ENCODE peak calls at places on chromosomes 7 and 10, in nine cellular contexts. One of them, this sample, is unnamed.

GRCh38 chr7:88217675-88218427 is 2.0 kb downstream of the SRI start:
- DNase-seq in CD4-positive, alpha-beta T cell: no peak
- DNase-seq in cardiac fibroblast: no peak
- DNase-seq in kidney epithelial cell: no peak
- DNase-seq in right lobe of liver: no peak
- DNase-seq in AG10803: no peak
- DNase-seq in astrocyte of the spinal cord: peak
- DNase-seq in coronary artery: no peak
- DNase-seq in AG04449: no peak
- DNase-seq in this sample: no peak

GRCh38 chr7:86320341-86320740 is 323.4 kb upstream of the GRM3 start:
- DNase-seq in AG10803: no peak
- DNase-seq in cardiac fibroblast: no peak
- DNase-seq in CD4-positive, alpha-beta T cell: no peak
- DNase-seq in AG04449: no peak
- DNase-seq in kidney epithelial cell: no peak
- DNase-seq in right lobe of liver: no peak
- DNase-seq in astrocyte of the spinal cord: no peak
- DNase-seq in coronary artery: no peak
- DNase-seq in this sample: no peak

GRCh38 chr7:150388709-150389531 is 9.8 kb downstream of the ZNF775 start:
- DNase-seq in right lobe of liver: peak
- DNase-seq in coronary artery: no peak
- DNase-seq in AG10803: peak
- DNase-seq in astrocyte of the spinal cord: peak
- DNase-seq in kidney epithelial cell: no peak
- DNase-seq in CD4-positive, alpha-beta T cell: no peak
- DNase-seq in cardiac fibroblast: no peak
- DNase-seq in AG04449: no peak
- DNase-seq in this sample: no peak

GRCh38 chr7:6167004-6167551 is 105.3 kb downstream of the CYTH3 start:
- DNase-seq in coronary artery: no peak
- DNase-seq in right lobe of liver: no peak
- DNase-seq in AG04449: no peak
- DNase-seq in astrocyte of the spinal cord: no peak
- DNase-seq in CD4-positive, alpha-beta T cell: no peak
- DNase-seq in kidney epithelial cell: no peak
- DNase-seq in cardiac fibroblast: no peak
- DNase-seq in AG10803: no peak
- DNase-seq in this sample: no peak

GRCh38 chr7:135459951-135460567 is 49.8 kb downstream of the CNOT4 start:
- DNase-seq in CD4-positive, alpha-beta T cell: no peak
- DNase-seq in astrocyte of the spinal cord: no peak
- DNase-seq in coronary artery: no peak
- DNase-seq in AG10803: no peak
- DNase-seq in right lobe of liver: no peak
- DNase-seq in AG04449: no peak
- DNase-seq in cardiac fibroblast: no peak
- DNase-seq in kidney epithelial cell: no peak
- DNase-seq in this sample: no peak

GRCh38 chr10:96910488-96911395 is 78.6 kb downstream of the LCOR start:
- DNase-seq in kidney epithelial cell: no peak
- DNase-seq in CD4-positive, alpha-beta T cell: no peak
- DNase-seq in coronary artery: no peak
- DNase-seq in cardiac fibroblast: peak
- DNase-seq in right lobe of liver: no peak
- DNase-seq in AG10803: peak
- DNase-seq in AG04449: no peak
- DNase-seq in astrocyte of the spinal cord: peak
- DNase-seq in this sample: no peak

GRCh38 chr7:115229401-115230083 is 307.6 kb downstream of the MDFIC start:
- DNase-seq in AG04449: no peak
- DNase-seq in cardiac fibroblast: no peak
- DNase-seq in kidney epithelial cell: no peak
- DNase-seq in coronary artery: no peak
- DNase-seq in CD4-positive, alpha-beta T cell: no peak
- DNase-seq in AG10803: no peak
- DNase-seq in right lobe of liver: no peak
- DNase-seq in astrocyte of the spinal cord: peak
- DNase-seq in this sample: no peak

GRCh38 chr7:101308245-101309085 is 13.1 kb downstream of the IFT22 start:
- DNase-seq in coronary artery: no peak
- DNase-seq in CD4-positive, alpha-beta T cell: no peak
- DNase-seq in right lobe of liver: peak
- DNase-seq in cardiac fibroblast: peak
- DNase-seq in AG10803: peak
- DNase-seq in AG04449: no peak
- DNase-seq in kidney epithelial cell: no peak
- DNase-seq in astrocyte of the spinal cord: peak
- DNase-seq in this sample: peak

GRCh38 chr7:116500071-116500853 is 724 bp downstream of the CAV2 start:
- DNase-seq in AG10803: peak
- DNase-seq in cardiac fibroblast: peak
- DNase-seq in astrocyte of the spinal cord: peak
- DNase-seq in right lobe of liver: peak
- DNase-seq in kidney epithelial cell: no peak
- DNase-seq in AG04449: no peak
- DNase-seq in CD4-positive, alpha-beta T cell: no peak
- DNase-seq in coronary artery: peak
- DNase-seq in this sample: no peak

DNA sequence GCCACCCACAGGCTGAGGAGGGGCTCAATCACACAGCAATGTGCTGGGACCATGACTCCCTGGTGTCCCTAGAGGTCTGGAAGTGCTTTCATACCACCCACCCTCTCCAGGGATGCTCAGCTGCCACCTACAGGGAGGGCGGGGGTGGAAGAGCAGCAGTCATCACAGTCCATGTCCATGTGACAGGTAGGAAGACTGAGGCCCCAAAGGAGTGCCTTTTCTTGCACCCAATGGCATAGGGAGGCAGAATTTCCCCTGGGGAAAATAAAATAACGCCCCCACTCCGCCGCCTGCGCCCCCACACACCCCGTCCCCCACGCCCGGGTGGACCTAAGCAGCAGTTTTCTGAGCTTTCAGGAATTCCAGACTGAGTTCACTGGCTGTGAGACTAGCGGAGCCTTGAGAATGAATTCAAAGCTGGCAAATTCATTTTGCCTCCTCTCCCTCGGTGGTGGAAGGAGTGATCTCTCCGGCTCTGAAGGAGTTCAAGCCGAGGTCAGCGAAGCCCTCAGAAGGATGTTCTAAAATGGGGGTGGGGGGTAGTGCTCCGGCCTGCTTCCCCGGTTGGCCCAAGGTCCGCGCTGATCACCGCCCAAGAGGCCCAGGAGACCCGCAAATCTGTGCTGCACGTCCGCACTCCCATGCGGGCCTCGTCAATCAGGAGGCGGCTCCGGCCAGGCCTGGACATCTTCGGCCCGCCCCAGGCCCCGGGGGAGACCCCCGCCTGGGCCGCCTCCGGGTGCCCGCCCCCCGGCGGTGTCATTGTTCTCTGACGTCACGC is 2.1 kb upstream of the ZMIZ1 start:
- DNase-seq in CD4-positive, alpha-beta T cell: no peak
- DNase-seq in right lobe of liver: no peak
- DNase-seq in astrocyte of the spinal cord: peak
- DNase-seq in kidney epithelial cell: no peak
- DNase-seq in cardiac fibroblast: peak
- DNase-seq in AG10803: peak
- DNase-seq in coronary artery: no peak
- DNase-seq in AG04449: no peak
- DNase-seq in this sample: no peak
- TF ChIP-seq CTCF in CD4-positive, alpha-beta T cell: no peak
- TF ChIP-seq CTCF in right lobe of liver: peak
- TF ChIP-seq CTCF in astrocyte of the spinal cord: peak
- TF ChIP-seq CTCF in kidney epithelial cell: peak
- TF ChIP-seq CTCF in cardiac fibroblast: no peak
- TF ChIP-seq CTCF in AG10803: peak
- TF ChIP-seq CTCF in coronary artery: no peak
- TF ChIP-seq CTCF in AG04449: peak
- TF ChIP-seq CTCF in this sample: no peak

GRCh38 chr10:113477451-113477850 is 75.4 kb upstream of the HABP2 start:
- DNase-seq in kidney epithelial cell: no peak
- DNase-seq in AG10803: no peak
- DNase-seq in astrocyte of the spinal cord: no peak
- DNase-seq in AG04449: no peak
- DNase-seq in CD4-positive, alpha-beta T cell: no peak
- DNase-seq in cardiac fibroblast: no peak
- DNase-seq in coronary artery: no peak
- DNase-seq in right lobe of liver: no peak
- DNase-seq in this sample: no peak

GRCh38 chr10:113479346-113480080 is 73.3 kb upstream of the HABP2 start:
- DNase-seq in astrocyte of the spinal cord: no peak
- DNase-seq in AG04449: no peak
- DNase-seq in right lobe of liver: no peak
- DNase-seq in CD4-positive, alpha-beta T cell: no peak
- DNase-seq in kidney epithelial cell: no peak
- DNase-seq in coronary artery: no peak
- DNase-seq in cardiac fibroblast: no peak
- DNase-seq in AG10803: no peak
- DNase-seq in this sample: no peak

GRCh38 chr10:113484487-113484886 is 68.4 kb upstream of the HABP2 start:
- DNase-seq in right lobe of liver: no peak
- DNase-seq in coronary artery: no peak
- DNase-seq in AG04449: no peak
- DNase-seq in AG10803: no peak
- DNase-seq in cardiac fibroblast: no peak
- DNase-seq in CD4-positive, alpha-beta T cell: no peak
- DNase-seq in kidney epithelial cell: no peak
- DNase-seq in astrocyte of the spinal cord: no peak
- DNase-seq in this sample: no peak

GRCh38 chr10:113480081-113480360 is 72.8 kb upstream of the HABP2 start:
- DNase-seq in astrocyte of the spinal cord: no peak
- DNase-seq in coronary artery: no peak
- DNase-seq in kidney epithelial cell: no peak
- DNase-seq in AG04449: no peak
- DNase-seq in right lobe of liver: no peak
- DNase-seq in CD4-positive, alpha-beta T cell: no peak
- DNase-seq in cardiac fibroblast: no peak
- DNase-seq in AG10803: no peak
- DNase-seq in this sample: no peak

GRCh38 chr10:113480828-113481502 is 71.9 kb upstream of the HABP2 start:
- DNase-seq in cardiac fibroblast: no peak
- DNase-seq in AG04449: no peak
- DNase-seq in coronary artery: no peak
- DNase-seq in AG10803: no peak
- DNase-seq in astrocyte of the spinal cord: no peak
- DNase-seq in kidney epithelial cell: no peak
- DNase-seq in CD4-positive, alpha-beta T cell: no peak
- DNase-seq in right lobe of liver: peak
- DNase-seq in this sample: no peak
- TF ChIP-seq CTCF in cardiac fibroblast: no peak
- TF ChIP-seq CTCF in AG04449: no peak
- TF ChIP-seq CTCF in coronary artery: no peak
- TF ChIP-seq CTCF in AG10803: no peak
- TF ChIP-seq CTCF in astrocyte of the spinal cord: no peak
- TF ChIP-seq CTCF in kidney epithelial cell: no peak
- TF ChIP-seq CTCF in CD4-positive, alpha-beta T cell: no peak
- TF ChIP-seq CTCF in right lobe of liver: no peak
- TF ChIP-seq CTCF in this sample: no peak

GRCh38 chr10:68861253-68861652 is 33.9 kb downstream of the STOX1 start:
- DNase-seq in coronary artery: no peak
- DNase-seq in AG10803: no peak
- DNase-seq in cardiac fibroblast: peak
- DNase-seq in kidney epithelial cell: no peak
- DNase-seq in astrocyte of the spinal cord: peak
- DNase-seq in right lobe of liver: no peak
- DNase-seq in CD4-positive, alpha-beta T cell: no peak
- DNase-seq in AG04449: no peak
- DNase-seq in this sample: no peak

DNA sequence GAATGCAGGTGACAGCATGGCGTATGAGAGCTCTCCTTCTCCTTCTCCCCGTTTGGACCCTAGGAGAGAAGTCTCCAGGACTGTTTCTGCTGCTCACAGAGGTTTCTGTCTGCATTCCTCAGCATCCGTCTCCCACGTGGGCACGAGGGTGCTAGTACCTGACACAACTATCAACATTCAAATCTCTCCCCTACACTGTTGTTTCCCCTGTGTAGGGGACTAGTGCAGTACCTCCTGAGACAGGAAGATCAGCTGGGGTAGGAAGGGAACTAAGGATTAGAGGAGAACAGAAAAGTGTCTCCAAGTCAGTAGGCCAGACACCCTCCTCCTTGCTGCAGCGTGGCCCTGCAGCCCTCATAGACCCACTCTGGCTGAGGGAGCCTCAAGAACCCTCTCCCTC is 29.0 kb downstream of the STOX1 start:
- DNase-seq in astrocyte of the spinal cord: no peak
- DNase-seq in AG04449: no peak
- DNase-seq in cardiac fibroblast: no peak
- DNase-seq in CD4-positive, alpha-beta T cell: no peak
- DNase-seq in coronary artery: no peak
- DNase-seq in kidney epithelial cell: no peak
- DNase-seq in AG10803: no peak
- DNase-seq in right lobe of liver: no peak
- DNase-seq in this sample: no peak
- TF ChIP-seq CTCF in astrocyte of the spinal cord: no peak
- TF ChIP-seq CTCF in AG04449: no peak
- TF ChIP-seq CTCF in cardiac fibroblast: no peak
- TF ChIP-seq CTCF in CD4-positive, alpha-beta T cell: no peak
- TF ChIP-seq CTCF in coronary artery: no peak
- TF ChIP-seq CTCF in kidney epithelial cell: no peak
- TF ChIP-seq CTCF in AG10803: no peak
- TF ChIP-seq CTCF in right lobe of liver: no peak
- TF ChIP-seq CTCF in this sample: no peak

DNA sequence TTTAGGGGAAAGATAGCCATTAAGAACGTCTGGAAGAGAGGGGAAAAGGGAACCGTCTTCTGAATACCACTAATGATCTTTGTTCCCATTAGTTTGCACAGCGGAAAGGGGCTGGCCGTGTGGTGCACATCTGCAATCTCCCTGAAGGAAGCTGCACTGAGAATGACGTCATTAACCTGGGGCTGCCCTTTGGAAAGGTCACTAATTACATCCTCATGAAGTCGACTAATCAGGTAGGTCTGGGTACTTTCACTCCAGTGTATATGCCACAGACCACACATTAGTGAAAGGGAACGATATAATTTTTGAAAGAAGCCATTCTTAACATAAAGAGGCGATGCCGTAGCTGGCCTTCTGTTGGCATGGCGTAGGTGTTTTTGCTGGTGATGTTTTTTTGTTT is 74.3 kb upstream of the PDCD4 start:
- DNase-seq in AG04449: no peak
- DNase-seq in astrocyte of the spinal cord: no peak
- DNase-seq in kidney epithelial cell: no peak
- DNase-seq in AG10803: no peak
- DNase-seq in right lobe of liver: no peak
- DNase-seq in coronary artery: no peak
- DNase-seq in CD4-positive, alpha-beta T cell: no peak
- DNase-seq in cardiac fibroblast: no peak
- DNase-seq in this sample: no peak
- TF ChIP-seq CTCF in AG04449: no peak
- TF ChIP-seq CTCF in astrocyte of the spinal cord: no peak
- TF ChIP-seq CTCF in kidney epithelial cell: no peak
- TF ChIP-seq CTCF in AG10803: no peak
- TF ChIP-seq CTCF in right lobe of liver: no peak
- TF ChIP-seq CTCF in coronary artery: no peak
- TF ChIP-seq CTCF in CD4-positive, alpha-beta T cell: no peak
- TF ChIP-seq CTCF in cardiac fibroblast: no peak
- TF ChIP-seq CTCF in this sample: no peak

This sample was measured in mesothelial cell of epicardium.